ENCODE peak calls at places on chromosomes 11 and 22, in eight cellular contexts. One of them, this sample, is unnamed.
A peak's percentile ranks its signal among the peaks of the same experiment; 100 is the strongest.

GRCh38 chr22:40385041-40385782 is 14.8 kb downstream of the SGSM3 start:
- DNase-seq in heart left ventricle: no peak
- DNase-seq in right lobe of liver: no peak
- DNase-seq in GM12891: no peak
- DNase-seq in H54: no peak
- DNase-seq in body of pancreas: no peak
- DNase-seq in endothelial cell of umbilical vein: no peak
- DNase-seq in ovary: no peak
- DNase-seq in this sample: no peak

GRCh38 chr22:36277482-36278291 is 24.8 kb downstream of the APOL1 start:
- DNase-seq in heart left ventricle: peak; percentile 57
- DNase-seq in right lobe of liver: peak; percentile 63
- DNase-seq in GM12891: peak; percentile 65
- DNase-seq in H54: no peak
- DNase-seq in body of pancreas: peak; percentile 69
- DNase-seq in endothelial cell of umbilical vein: peak; percentile 59
- DNase-seq in ovary: peak; percentile 63
- DNase-seq in this sample: peak; percentile 81

GRCh38 chr11:76674517-76675400 is 4.2 kb upstream of the LRRC32 start:
- DNase-seq in heart left ventricle: no peak
- DNase-seq in right lobe of liver: no peak
- DNase-seq in GM12891: no peak
- DNase-seq in H54: no peak
- DNase-seq in body of pancreas: no peak
- DNase-seq in endothelial cell of umbilical vein: no peak
- DNase-seq in ovary: no peak
- DNase-seq in this sample: no peak

GRCh38 chr11:13368041-13368446 is 90.5 kb downstream of the BMAL1 start:
- DNase-seq in heart left ventricle: no peak
- DNase-seq in right lobe of liver: no peak
- DNase-seq in GM12891: no peak
- DNase-seq in H54: no peak
- DNase-seq in body of pancreas: no peak
- DNase-seq in endothelial cell of umbilical vein: no peak
- DNase-seq in ovary: no peak
- DNase-seq in this sample: no peak

GRCh38 chr22:23283591-23284503 is 103.5 kb downstream of the BCR start:
- DNase-seq in heart left ventricle: no peak
- DNase-seq in right lobe of liver: no peak
- DNase-seq in GM12891: no peak
- DNase-seq in H54: no peak
- DNase-seq in body of pancreas: no peak
- DNase-seq in endothelial cell of umbilical vein: no peak
- DNase-seq in ovary: no peak
- DNase-seq in this sample: no peak

GRCh38 chr22:42910221-42910942 is 53.3 kb upstream of the ARFGAP3 start:
- DNase-seq in heart left ventricle: no peak
- DNase-seq in right lobe of liver: no peak
- DNase-seq in GM12891: no peak
- DNase-seq in H54: no peak
- DNase-seq in body of pancreas: no peak
- DNase-seq in endothelial cell of umbilical vein: no peak
- DNase-seq in ovary: no peak
- DNase-seq in this sample: no peak

GRCh38 chr11:63489879-63490278 is 1.1 kb downstream of the PLAAT5 start:
- DNase-seq in heart left ventricle: no peak
- DNase-seq in right lobe of liver: no peak
- DNase-seq in GM12891: no peak
- DNase-seq in H54: no peak
- DNase-seq in body of pancreas: peak; percentile 74
- DNase-seq in endothelial cell of umbilical vein: no peak
- DNase-seq in ovary: no peak
- DNase-seq in this sample: peak; percentile 56

GRCh38 chr22:37484115-37485005 is 1.8 kb downstream of the MFNG start:
- DNase-seq in heart left ventricle: peak; percentile 83
- DNase-seq in right lobe of liver: peak; percentile 86
- DNase-seq in GM12891: peak; percentile 72
- DNase-seq in H54: no peak
- DNase-seq in body of pancreas: peak; percentile 52
- DNase-seq in endothelial cell of umbilical vein: peak; percentile 88
- DNase-seq in ovary: no peak
- DNase-seq in this sample: peak; percentile 52

GRCh38 chr11:27401760-27402316 is 38.8 kb upstream of the CCDC34 start:
- DNase-seq in heart left ventricle: no peak
- DNase-seq in right lobe of liver: no peak
- DNase-seq in GM12891: no peak
- DNase-seq in H54: no peak
- DNase-seq in body of pancreas: no peak
- DNase-seq in endothelial cell of umbilical vein: no peak
- DNase-seq in ovary: no peak
- DNase-seq in this sample: no peak

GRCh38 chr11:119056397-119056999 is 507 bp downstream of the HYOU1 start:
- DNase-seq in heart left ventricle: peak; percentile 51
- DNase-seq in right lobe of liver: peak; percentile 50
- DNase-seq in GM12891: peak; percentile 43
- DNase-seq in H54: peak; percentile 15
- DNase-seq in body of pancreas: peak; percentile 61
- DNase-seq in endothelial cell of umbilical vein: no peak
- DNase-seq in ovary: peak; percentile 59
- DNase-seq in this sample: no peak

GRCh38 chr22:39434721-39435120 is 22.1 kb upstream of the MGAT3 start:
- DNase-seq in heart left ventricle: no peak
- DNase-seq in right lobe of liver: no peak
- DNase-seq in GM12891: no peak
- DNase-seq in H54: no peak
- DNase-seq in body of pancreas: no peak
- DNase-seq in endothelial cell of umbilical vein: no peak
- DNase-seq in ovary: no peak
- DNase-seq in this sample: no peak

GRCh38 chr22:22752556-22753477 is 108.4 kb downstream of the GGTLC2 start:
- DNase-seq in heart left ventricle: no peak
- DNase-seq in right lobe of liver: peak; percentile 62
- DNase-seq in GM12891: no peak
- DNase-seq in H54: no peak
- DNase-seq in body of pancreas: peak; percentile 15
- DNase-seq in endothelial cell of umbilical vein: no peak
- DNase-seq in ovary: no peak
- DNase-seq in this sample: peak; percentile 6

GRCh38 chr22:33020721-33021120 is 37.5 kb downstream of the SYN3 start:
- DNase-seq in heart left ventricle: no peak
- DNase-seq in right lobe of liver: no peak
- DNase-seq in GM12891: no peak
- DNase-seq in H54: no peak
- DNase-seq in body of pancreas: no peak
- DNase-seq in endothelial cell of umbilical vein: no peak
- DNase-seq in ovary: no peak
- DNase-seq in this sample: no peak

GRCh38 chr11:126547691-126548090 is 192.2 kb downstream of the ST3GAL4 start:
- DNase-seq in heart left ventricle: no peak
- DNase-seq in right lobe of liver: no peak
- DNase-seq in GM12891: no peak
- DNase-seq in H54: no peak
- DNase-seq in body of pancreas: no peak
- DNase-seq in endothelial cell of umbilical vein: no peak
- DNase-seq in ovary: no peak
- DNase-seq in this sample: no peak

DNA sequence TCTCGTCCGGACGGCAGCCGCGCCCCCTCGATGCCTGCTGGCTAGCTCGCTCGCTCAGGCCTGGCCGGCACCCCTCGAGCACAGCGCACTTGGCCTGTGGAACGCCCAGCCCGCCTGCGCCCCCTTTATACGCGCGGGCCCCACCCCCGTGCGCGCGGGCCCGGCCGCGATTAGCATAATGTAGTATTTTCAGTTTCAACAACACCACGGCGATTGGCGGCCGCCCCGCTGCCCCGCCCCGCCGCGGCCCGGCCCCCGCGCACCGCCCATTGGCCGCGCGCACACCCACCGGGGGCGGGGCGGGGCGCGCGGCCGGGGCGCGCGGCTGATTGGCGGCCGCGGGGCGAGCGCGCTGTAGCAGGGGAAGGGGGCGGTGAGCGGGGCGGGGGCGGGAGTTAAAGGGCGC is at the start of gene CDKN1C:
- DNase-seq in heart left ventricle: peak; percentile 83
- DNase-seq in right lobe of liver: peak; percentile 85
- DNase-seq in GM12891: peak; percentile 94
- DNase-seq in H54: no peak
- DNase-seq in body of pancreas: peak; percentile 87
- DNase-seq in endothelial cell of umbilical vein: peak; percentile 88
- DNase-seq in ovary: peak; percentile 97
- DNase-seq in this sample: peak; percentile 88
- TF ChIP-seq POLR2A in heart left ventricle: no peak
- TF ChIP-seq POLR2A in right lobe of liver: peak; percentile 78
- TF ChIP-seq POLR2A in GM12891: no peak
- TF ChIP-seq POLR2A in H54: peak; percentile 87
- TF ChIP-seq POLR2A in body of pancreas: peak; percentile 93
- TF ChIP-seq POLR2A in endothelial cell of umbilical vein: no peak
- TF ChIP-seq POLR2A in ovary: peak; percentile 98
- TF ChIP-seq POLR2A in this sample: peak; percentile 50

DNA sequence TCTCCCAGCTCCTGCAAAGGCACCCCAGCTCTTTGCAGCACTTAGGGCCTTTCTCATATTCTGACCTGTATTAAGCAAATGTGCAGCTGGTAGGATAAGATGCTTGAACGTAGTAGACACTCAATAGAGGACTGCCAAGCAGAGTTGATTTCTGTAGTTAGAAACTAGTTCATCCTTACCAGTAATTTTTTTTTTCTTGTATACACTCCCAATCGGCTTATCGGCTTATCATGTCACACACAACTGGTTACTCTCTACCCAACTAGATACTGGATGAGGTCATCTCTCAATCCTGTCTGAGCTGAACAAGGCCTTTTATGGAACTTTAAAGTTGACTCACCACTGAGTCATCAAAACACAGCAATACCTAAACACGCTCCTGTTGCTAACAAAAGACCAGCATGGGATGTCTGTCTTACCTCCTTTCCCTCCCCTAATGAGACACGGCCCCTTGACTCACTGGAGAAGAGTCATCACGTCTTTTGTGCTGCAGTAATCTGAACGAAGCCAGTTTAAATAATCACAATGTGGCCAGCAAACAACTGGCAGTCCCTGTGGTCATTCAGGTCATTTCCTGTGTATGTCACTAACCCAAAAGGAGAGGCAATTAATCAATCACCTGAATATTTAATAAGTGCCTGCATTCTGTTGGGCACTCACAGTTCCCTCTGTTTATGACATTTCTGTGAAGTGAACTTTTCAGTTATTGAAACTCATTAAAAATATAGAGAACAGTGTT is 7.5 kb upstream of the WEE1 start:
- DNase-seq in heart left ventricle: peak; percentile 75
- DNase-seq in right lobe of liver: peak; percentile 28
- DNase-seq in GM12891: peak; percentile 32
- DNase-seq in H54: peak; percentile 82
- DNase-seq in body of pancreas: peak; percentile 26
- DNase-seq in endothelial cell of umbilical vein: peak; percentile 99
- DNase-seq in ovary: no peak
- DNase-seq in this sample: peak; percentile 99
- TF ChIP-seq POLR2A in heart left ventricle: no peak
- TF ChIP-seq POLR2A in right lobe of liver: peak; percentile 87
- TF ChIP-seq POLR2A in GM12891: peak; percentile 52
- TF ChIP-seq POLR2A in H54: no peak
- TF ChIP-seq POLR2A in body of pancreas: peak; percentile 31
- TF ChIP-seq POLR2A in endothelial cell of umbilical vein: no peak
- TF ChIP-seq POLR2A in ovary: no peak
- TF ChIP-seq POLR2A in this sample: peak; percentile 75

GRCh38 chr11:69541501-69542313 is 60.2 kb downstream of the LINC01488 start:
- DNase-seq in heart left ventricle: no peak
- DNase-seq in right lobe of liver: no peak
- DNase-seq in GM12891: no peak
- DNase-seq in H54: no peak
- DNase-seq in body of pancreas: peak; percentile 41
- DNase-seq in endothelial cell of umbilical vein: no peak
- DNase-seq in ovary: no peak
- DNase-seq in this sample: no peak

GRCh38 chr11:69546735-69547370 is 65.4 kb downstream of the LINC01488 start:
- DNase-seq in heart left ventricle: no peak
- DNase-seq in right lobe of liver: no peak
- DNase-seq in GM12891: peak; percentile 58
- DNase-seq in H54: no peak
- DNase-seq in body of pancreas: no peak
- DNase-seq in endothelial cell of umbilical vein: no peak
- DNase-seq in ovary: no peak
- DNase-seq in this sample: no peak

GRCh38 chr11:69542314-69543168 is 61.1 kb downstream of the LINC01488 start:
- DNase-seq in heart left ventricle: no peak
- DNase-seq in right lobe of liver: no peak
- DNase-seq in GM12891: no peak
- DNase-seq in H54: no peak
- DNase-seq in body of pancreas: no peak
- DNase-seq in endothelial cell of umbilical vein: no peak
- DNase-seq in ovary: no peak
- DNase-seq in this sample: no peak

GRCh38 chr11:69550846-69551245 is 69.4 kb downstream of the LINC01488 start:
- DNase-seq in heart left ventricle: no peak
- DNase-seq in right lobe of liver: no peak
- DNase-seq in GM12891: no peak
- DNase-seq in H54: no peak
- DNase-seq in body of pancreas: no peak
- DNase-seq in endothelial cell of umbilical vein: no peak
- DNase-seq in ovary: no peak
- DNase-seq in this sample: no peak

GRCh38 chr11:69545976-69546617 is 64.6 kb downstream of the LINC01488 start:
- DNase-seq in heart left ventricle: no peak
- DNase-seq in right lobe of liver: no peak
- DNase-seq in GM12891: no peak
- DNase-seq in H54: no peak
- DNase-seq in body of pancreas: no peak
- DNase-seq in endothelial cell of umbilical vein: no peak
- DNase-seq in ovary: no peak
- DNase-seq in this sample: no peak
- TF ChIP-seq POLR2A in heart left ventricle: no peak
- TF ChIP-seq POLR2A in right lobe of liver: no peak
- TF ChIP-seq POLR2A in GM12891: no peak
- TF ChIP-seq POLR2A in H54: no peak
- TF ChIP-seq POLR2A in body of pancreas: no peak
- TF ChIP-seq POLR2A in endothelial cell of umbilical vein: no peak
- TF ChIP-seq POLR2A in ovary: no peak
- TF ChIP-seq POLR2A in this sample: no peak

DNA sequence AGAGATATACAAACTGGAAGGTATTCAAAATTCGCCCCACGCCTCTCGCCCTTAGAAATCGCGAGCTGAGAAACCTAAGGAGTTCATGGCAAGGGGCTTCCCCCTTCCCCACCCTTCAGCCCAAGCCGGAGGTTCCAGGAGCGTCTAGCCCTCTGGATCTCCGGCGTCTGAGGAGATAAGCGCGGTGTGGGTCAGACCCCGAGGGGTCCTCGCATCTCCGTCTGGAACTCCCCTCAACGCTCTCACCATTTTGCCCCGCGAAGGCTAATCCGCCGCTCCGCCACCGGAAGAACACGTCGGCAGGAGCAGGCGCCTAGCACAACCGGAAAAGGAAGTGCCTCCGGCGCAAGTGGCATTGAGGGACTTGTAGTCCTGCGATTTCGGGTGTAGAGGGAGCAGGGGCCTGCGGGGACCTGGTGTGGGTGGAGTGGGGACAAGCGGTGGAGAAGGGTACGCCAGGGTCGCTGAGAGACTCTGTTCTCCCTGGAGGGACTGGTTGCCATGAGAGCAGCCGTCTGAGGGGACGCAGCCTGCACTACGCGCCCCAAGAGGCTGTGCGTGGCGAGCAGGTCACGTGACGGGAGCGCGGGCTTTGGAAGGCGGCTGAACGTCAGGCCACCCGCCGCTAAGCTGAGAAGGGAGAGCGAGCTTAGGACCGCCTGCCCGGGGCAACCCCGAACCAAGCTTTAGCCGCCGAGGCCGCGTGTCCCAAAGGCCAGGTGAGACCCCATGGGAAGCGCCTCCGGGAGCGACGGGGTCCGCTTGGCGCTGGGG is at the start of the genes FEN1 and TMEM258:
- DNase-seq in heart left ventricle: peak; percentile 94
- DNase-seq in right lobe of liver: peak; percentile 91
- DNase-seq in GM12891: peak; percentile 91
- DNase-seq in H54: peak; percentile 84
- DNase-seq in body of pancreas: peak; percentile 89
- DNase-seq in endothelial cell of umbilical vein: peak; percentile 98
- DNase-seq in ovary: peak; percentile 88
- DNase-seq in this sample: peak; percentile 96
- TF ChIP-seq POLR2A in heart left ventricle: no peak
- TF ChIP-seq POLR2A in right lobe of liver: peak; percentile 64
- TF ChIP-seq POLR2A in GM12891: peak; percentile 89
- TF ChIP-seq POLR2A in H54: peak; percentile 76
- TF ChIP-seq POLR2A in body of pancreas: peak; percentile 87
- TF ChIP-seq POLR2A in endothelial cell of umbilical vein: peak; percentile 90
- TF ChIP-seq POLR2A in ovary: peak; percentile 85
- TF ChIP-seq POLR2A in this sample: peak; percentile 92